ENCODE peak calls at places on chromosomes 7 and 10, in six cellular contexts. R is K562, I is GM12891, V is GM12878, B is HepG2, G is GM12892. S is an unnamed sample.

GRCh38 chr10:25390733-25391132 is 215.9 kb downstream of the GPR158 start:
- DNase-seq in R (no peak), I (no peak), V (no peak), B (no peak), G (no peak), S (no peak)

GRCh38 chr10:133221331-133221730 is 8.7 kb upstream of the UTF1 start:
- DNase-seq in R (no peak), I (no peak), V (no peak), B (no peak), G (no peak), S (no peak)

GRCh38 chr10:114694062-114694461 is 36.0 kb upstream of the ABLIM1 start:
- DNase-seq in R (no peak), I (no peak), V (no peak), B (no peak), G (no peak), S (no peak)

GRCh38 chr10:43966571-43966965 is 317.9 kb upstream of the ZNF32 start:
- DNase-seq in R (no peak), I (no peak), V (no peak), B (no peak), G (no peak), S (no peak)

GRCh38 chr7:74544706-74545469 is 91.2 kb downstream of the GTF2IRD1 start:
- DNase-seq in R (peak; percentile 71), I (peak; percentile 49), V (no peak), B (peak; percentile 44), G (peak; percentile 52), S (peak; percentile 77)

GRCh38 chr7:131336956-131337355 is 9.3 kb downstream of the MKLN1 start:
- DNase-seq in R (peak; percentile 33), I (no peak), V (no peak), B (peak; percentile 20), G (no peak), S (no peak)

GRCh38 chr10:31059323-31059722 is 27.7 kb upstream of the ZNF438 start:
- DNase-seq in R (no peak), I (no peak), V (no peak), B (no peak), G (no peak), S (no peak)

GRCh38 chr7:99339595-99339994 is 13.9 kb downstream of the ARPC1A start:
- DNase-seq in R (no peak), I (no peak), V (no peak), B (no peak), G (no peak), S (no peak)

GRCh38 chr7:152189026-152189425 is 163.6 kb downstream of the GALNT11 start:
- DNase-seq in R (no peak), I (no peak), V (no peak), B (no peak), G (no peak), S (no peak)

GRCh38 chr10:121503587-121504051 is 94.6 kb downstream of the FGFR2 start:
- DNase-seq in R (no peak), I (no peak), V (no peak), B (no peak), G (no peak), S (no peak)
- TF ChIP-seq TAF1 in R (no peak), I (no peak), V (no peak), B (no peak), G (no peak), S (no peak)

GRCh38 chr7:46626261-46627037 is 705.4 kb upstream of the IGFBP3 start:
- DNase-seq in R (no peak), I (no peak), V (no peak), B (no peak), G (no peak), S (no peak)
- TF ChIP-seq TAF1 in R (no peak), I (no peak), V (no peak), B (no peak), G (no peak), S (no peak)

DNA sequence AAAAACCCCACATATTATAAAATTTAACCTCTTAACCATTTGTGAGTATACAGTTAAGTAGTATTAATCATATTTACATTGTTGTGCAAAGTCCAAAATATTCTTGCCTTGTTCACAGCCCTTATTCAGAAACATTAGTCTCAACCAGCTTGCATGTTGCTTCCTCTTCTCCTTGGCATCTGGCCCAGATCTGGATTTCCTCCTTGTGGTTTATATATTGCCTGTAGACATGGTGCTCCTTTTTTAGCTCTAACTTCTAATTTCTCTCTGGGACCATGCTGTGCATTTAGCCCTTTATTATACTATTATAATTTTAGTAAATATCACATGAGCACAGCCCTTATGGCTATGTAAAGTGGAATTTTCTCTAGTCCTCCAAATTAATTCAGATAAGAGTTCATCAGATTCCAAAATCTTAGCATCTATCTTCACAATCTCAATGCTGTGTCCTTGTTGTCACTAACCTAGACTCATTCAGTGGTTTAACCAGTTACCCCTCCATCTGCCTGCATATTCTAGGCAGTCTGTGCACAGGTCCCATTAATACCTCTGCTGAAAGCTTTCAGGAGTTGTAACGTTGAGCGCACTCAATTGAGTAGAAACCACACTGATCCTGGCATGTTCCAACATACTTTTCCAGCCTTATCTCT is 7.9 kb downstream of the CPED1 start:
- DNase-seq in R (no peak), I (no peak), V (no peak), B (no peak), G (no peak), S (no peak)
- TF ChIP-seq TAF1 in R (no peak), I (no peak), V (no peak), B (no peak), G (no peak), S (no peak)

GRCh38 chr7:5296015-5296621 is 13.4 kb downstream of the SLC29A4 start:
- DNase-seq in R (no peak), I (no peak), V (no peak), B (no peak), G (no peak), S (no peak)
- TF ChIP-seq TAF1 in R (no peak), I (no peak), V (no peak), B (no peak), G (no peak), S (no peak)